ENCODE peak calls at places on chromosomes 5 and 9, in eight cellular contexts. J, I, T, M, K, Z, X and U are unnamed samples.

GRCh38 chr9:79300153-79300552 is 271.6 kb upstream of the TLE4 start:
- DNase-seq in J (no peak), I (no peak), T (no peak), M (no peak), K (no peak), Z (no peak), X (no peak), U (no peak)

GRCh38 chr5:172855597-172856292 is 21.7 kb downstream of the ERGIC1 start:
- DNase-seq in J (no peak), I (no peak), T (no peak), M (no peak), K (no peak), Z (peak), X (peak), U (no peak)

GRCh38 chr5:174064171-174064570 is 18.7 kb downstream of the NSG2 start:
- DNase-seq in J (no peak), I (no peak), T (no peak), M (no peak), K (no peak), Z (no peak), X (no peak), U (no peak)

GRCh38 chr9:68704804-68705635 is at the start of gene PIP5K1B:
- DNase-seq in J (peak), I (peak), T (peak), M (peak), K (no peak), Z (peak), X (peak), U (no peak)

GRCh38 chr5:33888582-33888981 is 3.2 kb downstream of the ADAMTS12 start:
- DNase-seq in J (peak), I (no peak), T (no peak), M (no peak), K (no peak), Z (no peak), X (no peak), U (no peak)

GRCh38 chr5:22572941-22573340 is 280.2 kb downstream of the CDH12 start:
- DNase-seq in J (no peak), I (no peak), T (no peak), M (no peak), K (no peak), Z (no peak), X (no peak), U (no peak)

GRCh38 chr9:21251638-21252037 is 11.8 kb upstream of the IFNA14 start:
- DNase-seq in J (no peak), I (no peak), T (no peak), M (peak), K (no peak), Z (no peak), X (no peak), U (no peak)

GRCh38 chr9:87792831-87793288 is 66.9 kb downstream of the CTSL start:
- DNase-seq in J (peak), I (peak), T (peak), M (peak), K (peak), Z (no peak), X (peak), U (peak)

GRCh38 chr5:126961702-126962101 is 68.7 kb downstream of the MARCHF3 start:
- DNase-seq in J (peak), I (no peak), T (no peak), M (no peak), K (no peak), Z (no peak), X (no peak), U (no peak)

GRCh38 chr9:70609542-70610286 is 195.3 kb upstream of the KLF9 start:
- DNase-seq in J (peak), I (peak), T (no peak), M (no peak), K (no peak), Z (no peak), X (no peak), U (peak)

GRCh38 chr5:175162036-175162435 is 281.9 kb downstream of the DRD1 start:
- DNase-seq in J (no peak), I (no peak), T (no peak), M (no peak), K (no peak), Z (no peak), X (no peak), U (no peak)

GRCh38 chr5:102715405-102715804 is 39.7 kb upstream of the PAM start:
- DNase-seq in J (peak), I (no peak), T (no peak), M (no peak), K (peak), Z (no peak), X (no peak), U (peak)

GRCh38 chr5:128965011-128965637 is at the start of gene SLC27A6:
- DNase-seq in J (no peak), I (no peak), T (no peak), M (no peak), K (peak), Z (peak), X (no peak), U (no peak)

GRCh38 chr5:102811962-102812361 is 56.9 kb downstream of the PAM start:
- DNase-seq in J (peak), I (no peak), T (no peak), M (no peak), K (peak), Z (no peak), X (no peak), U (no peak)

GRCh38 chr9:27499481-27499880 is 24.6 kb upstream of the IFNK start:
- DNase-seq in J (no peak), I (no peak), T (no peak), M (no peak), K (no peak), Z (no peak), X (no peak), U (peak)

GRCh38 chr9:130426883-130427282 is 17.9 kb upstream of the ASS1 start:
- DNase-seq in J (peak), I (peak), T (no peak), M (no peak), K (no peak), Z (no peak), X (no peak), U (peak)

GRCh38 chr5:112934366-112934693 is 12.3 kb upstream of the REEP5 start:
- DNase-seq in J (no peak), I (no peak), T (no peak), M (no peak), K (no peak), Z (no peak), X (no peak), U (no peak)

DNA sequence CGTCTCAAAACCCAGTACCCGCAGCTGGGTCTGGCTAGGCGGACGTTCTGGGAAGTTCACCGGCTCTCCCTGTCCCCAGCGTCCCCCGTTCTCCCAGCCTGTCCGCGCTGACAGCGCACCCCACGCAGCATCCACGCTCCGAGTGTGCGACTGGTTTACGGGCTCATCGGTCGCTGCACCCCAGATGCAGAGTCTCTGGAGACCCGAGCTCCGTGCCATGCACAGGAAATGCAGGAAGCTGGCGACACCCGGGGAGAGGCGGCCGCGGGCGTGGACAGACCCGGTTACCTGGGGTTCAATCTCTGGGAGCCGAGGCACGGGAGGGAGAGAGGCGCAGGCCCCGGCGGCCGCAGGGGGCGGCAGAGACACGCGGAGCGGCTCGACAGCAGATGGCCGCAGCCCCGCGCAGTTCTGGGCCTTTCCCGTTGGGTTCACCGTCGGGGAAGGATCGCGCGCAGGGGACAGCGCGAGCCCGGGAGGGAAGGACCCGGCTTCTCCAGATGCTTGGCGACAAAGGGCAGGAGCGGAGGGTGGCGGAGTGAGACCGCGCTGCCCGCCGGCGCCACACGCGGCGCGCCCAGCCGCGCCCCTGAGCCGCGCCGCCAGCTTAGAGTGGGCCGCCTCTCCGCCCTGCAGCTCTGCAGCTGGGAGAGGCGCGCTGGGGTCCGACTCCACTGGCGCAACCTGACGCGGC is 558 bp downstream of the SHROOM1 start:
- DNase-seq in J (peak), I (peak), T (peak), M (peak), K (peak), Z (peak), X (peak), U (peak)
- TF ChIP-seq POLR2A in J (peak), I (peak), T (peak), M (peak), K (no peak), Z (no peak), X (no peak), U (no peak)

GRCh38 chr9:120925535-120926396 is 830 bp downstream of the TRAF1 start:
- DNase-seq in J (peak), I (no peak), T (peak), M (no peak), K (no peak), Z (peak), X (no peak), U (peak)
- TF ChIP-seq POLR2A in J (peak), I (no peak), T (no peak), M (no peak), K (no peak), Z (no peak), X (no peak), U (peak)

GRCh38 chr9:100105861-100106260 is 6.8 kb downstream of the INVS start:
- DNase-seq in J (no peak), I (no peak), T (no peak), M (no peak), K (no peak), Z (no peak), X (no peak), U (no peak)

GRCh38 chr9:100111235-100111634 is 12.2 kb downstream of the INVS start:
- DNase-seq in J (peak), I (peak), T (peak), M (no peak), K (no peak), Z (peak), X (peak), U (peak)

GRCh38 chr9:100108572-100108971 is 9.5 kb downstream of the INVS start:
- DNase-seq in J (no peak), I (no peak), T (no peak), M (no peak), K (no peak), Z (no peak), X (no peak), U (no peak)

GRCh38 chr9:100104314-100104713 is 5.3 kb downstream of the INVS start:
- DNase-seq in J (peak), I (no peak), T (no peak), M (no peak), K (no peak), Z (no peak), X (no peak), U (peak)

GRCh38 chr9:100106616-100107015 is 7.6 kb downstream of the INVS start:
- DNase-seq in J (no peak), I (no peak), T (no peak), M (no peak), K (no peak), Z (no peak), X (no peak), U (no peak)
- TF ChIP-seq POLR2A in J (no peak), I (no peak), T (no peak), M (no peak), K (no peak), Z (no peak), X (no peak), U (no peak)

GRCh38 chr5:39198080-39198479 is 21.3 kb downstream of the FYB1 start:
- DNase-seq in J (no peak), I (no peak), T (no peak), M (peak), K (peak), Z (no peak), X (no peak), U (no peak)
- TF ChIP-seq POLR2A in J (no peak), I (no peak), T (no peak), M (no peak), K (no peak), Z (no peak), X (no peak), U (no peak)

GRCh38 chr9:101442248-101443136 is 6.9 kb upstream of the ALDOB start:
- DNase-seq in J (no peak), I (no peak), T (no peak), M (peak), K (no peak), Z (no peak), X (peak), U (no peak)

GRCh38 chr9:101446732-101447131 is 11.2 kb upstream of the ALDOB start:
- DNase-seq in J (no peak), I (no peak), T (no peak), M (no peak), K (no peak), Z (no peak), X (no peak), U (no peak)

GRCh38 chr9:101440714-101441230 is 5.2 kb upstream of the ALDOB start:
- DNase-seq in J (no peak), I (no peak), T (no peak), M (peak), K (no peak), Z (no peak), X (no peak), U (no peak)

GRCh38 chr9:101445353-101446029 is 9.9 kb upstream of the ALDOB start:
- DNase-seq in J (peak), I (no peak), T (no peak), M (peak), K (no peak), Z (no peak), X (no peak), U (no peak)

DNA sequence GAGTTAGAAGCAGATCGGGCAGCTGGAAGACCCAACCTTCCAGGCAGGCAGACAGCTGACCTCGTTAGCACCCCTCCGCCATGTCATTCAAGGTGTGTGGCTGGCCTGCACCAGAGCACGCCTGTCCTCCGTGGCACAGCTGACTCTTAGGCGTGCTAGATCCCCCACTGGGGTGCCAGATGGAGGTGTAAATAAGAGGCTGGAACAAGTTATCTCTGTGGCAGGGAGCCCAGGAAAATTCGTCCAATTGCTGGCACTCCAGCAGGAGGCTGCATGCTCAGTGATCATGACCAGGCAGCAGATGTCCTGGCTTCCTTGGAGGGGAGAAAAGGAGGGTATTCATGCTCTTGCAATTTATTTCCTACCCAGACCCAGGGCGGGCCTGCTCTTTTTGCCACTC is 7.8 kb upstream of the ALDOB start:
- DNase-seq in J (no peak), I (peak), T (no peak), M (no peak), K (no peak), Z (no peak), X (peak), U (no peak)
- TF ChIP-seq POLR2A in J (no peak), I (no peak), T (no peak), M (no peak), K (no peak), Z (no peak), X (no peak), U (no peak)

DNA sequence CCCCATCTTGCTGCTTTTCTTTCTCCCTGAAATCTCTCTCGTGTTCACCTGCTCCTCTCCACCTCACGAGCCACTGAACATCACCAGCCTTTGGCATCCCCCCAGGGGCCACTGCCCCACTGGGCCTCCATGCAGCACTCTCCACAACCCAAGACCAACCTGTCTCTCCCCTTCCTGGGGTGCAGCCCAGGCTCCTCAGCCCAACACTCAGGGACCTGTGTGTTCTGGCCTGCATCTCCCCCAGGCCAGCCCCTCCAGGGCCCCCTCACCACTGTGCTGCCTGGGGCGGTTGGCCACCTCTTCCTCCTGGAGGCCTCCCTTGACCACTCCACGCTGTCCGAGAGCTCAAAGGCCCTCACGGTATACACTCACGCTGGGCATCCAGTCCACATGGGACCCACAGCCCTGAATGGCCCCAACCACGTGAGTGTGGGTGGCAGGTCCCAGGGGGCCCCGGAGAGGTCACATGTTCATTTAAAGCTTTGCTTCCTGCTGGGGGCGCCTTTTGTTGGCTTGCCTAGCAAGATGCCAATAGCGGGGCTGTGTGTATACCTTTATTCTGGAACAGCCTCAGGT is 453 bp upstream of the DOK3 start:
- DNase-seq in J (no peak), I (no peak), T (peak), M (no peak), K (no peak), Z (no peak), X (no peak), U (no peak)
- TF ChIP-seq POLR2A in J (no peak), I (no peak), T (no peak), M (no peak), K (no peak), Z (no peak), X (no peak), U (no peak)

GRCh38 chr5:60699549-60700346 is at the start of gene DEPDC1B:
- DNase-seq in J (peak), I (peak), T (peak), M (peak), K (peak), Z (peak), X (peak), U (peak)
- TF ChIP-seq POLR2A in J (peak), I (peak), T (peak), M (peak), K (peak), Z (no peak), X (no peak), U (peak)